ENCODE peak calls at places on chromosomes 11 and 22, in four cellular contexts. One of them, this sample, is unnamed.

GRCh38 chr11:1873048-1873812 is 18.5 kb downstream of the PRR33 start:
- DNase-seq in SK-N-SH: peak
- DNase-seq in H1: no peak
- DNase-seq in K562: no peak
- DNase-seq in this sample: no peak

GRCh38 chr11:61580292-61580888 is 486 bp downstream of the SYT7 start:
- DNase-seq in SK-N-SH: no peak
- DNase-seq in H1: no peak
- DNase-seq in K562: peak
- DNase-seq in this sample: peak

GRCh38 chr11:69000831-69001245 is 12.2 kb downstream of the MRGPRF start:
- DNase-seq in SK-N-SH: peak
- DNase-seq in K562: no peak
- DNase-seq in H1: no peak
- DNase-seq in this sample: peak

GRCh38 chr11:112785717-112786116 is 175.5 kb upstream of the NCAM1 start:
- DNase-seq in K562: no peak
- DNase-seq in H1: no peak
- DNase-seq in SK-N-SH: no peak
- DNase-seq in this sample: no peak

GRCh38 chr22:49177666-49178065 is 650.0 kb downstream of the BRD1 start:
- DNase-seq in K562: no peak
- DNase-seq in SK-N-SH: no peak
- DNase-seq in H1: no peak
- DNase-seq in this sample: no peak

GRCh38 chr11:70109006-70109405 is 30.9 kb downstream of the ANO1 start:
- DNase-seq in SK-N-SH: no peak
- DNase-seq in K562: no peak
- DNase-seq in H1: no peak
- DNase-seq in this sample: no peak

GRCh38 chr22:20155330-20156041 is 4.6 kb upstream of the CCDC188 start:
- DNase-seq in SK-N-SH: peak
- DNase-seq in K562: no peak
- DNase-seq in H1: no peak
- DNase-seq in this sample: no peak

GRCh38 chr22:48332438-48333322 is 1495.0 kb downstream of the BRD1 start:
- DNase-seq in K562: no peak
- DNase-seq in H1: no peak
- DNase-seq in SK-N-SH: no peak
- DNase-seq in this sample: no peak

GRCh38 chr11:35943761-35944502 is at the start of gene LDLRAD3:
- DNase-seq in SK-N-SH: peak
- DNase-seq in K562: peak
- DNase-seq in H1: peak
- DNase-seq in this sample: peak

GRCh38 chr11:86395061-86395551 is 20.4 kb downstream of the CCDC81 start:
- DNase-seq in SK-N-SH: no peak
- DNase-seq in H1: no peak
- DNase-seq in K562: peak
- DNase-seq in this sample: peak

GRCh38 chr11:65716774-65717405 is 3.7 kb downstream of the RNASEH2C start:
- DNase-seq in SK-N-SH: no peak
- DNase-seq in H1: no peak
- DNase-seq in K562: no peak
- DNase-seq in this sample: peak

GRCh38 chr22:46767249-46767985 is 5.0 kb downstream of the TBC1D22A start:
- DNase-seq in H1: no peak
- DNase-seq in SK-N-SH: no peak
- DNase-seq in K562: no peak
- DNase-seq in this sample: no peak

GRCh38 chr22:26444777-26445176 is 15.7 kb downstream of the ASPHD2 start:
- DNase-seq in K562: no peak
- DNase-seq in H1: no peak
- DNase-seq in SK-N-SH: no peak
- DNase-seq in this sample: no peak

GRCh38 chr22:45686004-45686403 is 14.4 kb downstream of the ATXN10 start:
- DNase-seq in H1: no peak
- DNase-seq in K562: no peak
- DNase-seq in SK-N-SH: no peak
- DNase-seq in this sample: no peak

GRCh38 chr22:24977370-24978230 is 25.1 kb downstream of the KIAA1671 start:
- DNase-seq in H1: no peak
- DNase-seq in SK-N-SH: no peak
- DNase-seq in K562: no peak
- DNase-seq in this sample: no peak

GRCh38 chr11:12889243-12889642 is 119.9 kb upstream of the RASSF10 start:
- DNase-seq in SK-N-SH: no peak
- DNase-seq in H1: no peak
- DNase-seq in K562: no peak
- DNase-seq in this sample: no peak

GRCh38 chr22:41140365-41140957 is 48.1 kb downstream of the EP300 start:
- DNase-seq in SK-N-SH: no peak
- DNase-seq in H1: no peak
- DNase-seq in K562: no peak
- DNase-seq in this sample: no peak

GRCh38 chr11:116603783-116604323 is 168.9 kb downstream of the BUD13 start:
- DNase-seq in H1: no peak
- DNase-seq in SK-N-SH: no peak
- DNase-seq in K562: no peak
- DNase-seq in this sample: no peak

GRCh38 chr11:67439321-67440228 is 2.1 kb upstream of the PTPRCAP start:
- DNase-seq in SK-N-SH: no peak
- DNase-seq in K562: no peak
- DNase-seq in H1: no peak
- DNase-seq in this sample: peak

GRCh38 chr11:1889527-1889930 is 2.2 kb downstream of the PRR33 start:
- DNase-seq in K562: no peak
- DNase-seq in H1: no peak
- DNase-seq in SK-N-SH: peak
- DNase-seq in this sample: no peak

GRCh38 chr22:20437253-20438065 is at the start of gene SCARF2:
- DNase-seq in K562: no peak
- DNase-seq in SK-N-SH: peak
- DNase-seq in H1: no peak
- DNase-seq in this sample: peak

GRCh38 chr22:45880732-45881523 is 96.0 kb downstream of the WNT7B start:
- DNase-seq in H1: no peak
- DNase-seq in SK-N-SH: no peak
- DNase-seq in K562: no peak
- DNase-seq in this sample: peak

GRCh38 chr11:44112083-44112865 is 16.8 kb downstream of the EXT2 start:
- DNase-seq in K562: no peak
- DNase-seq in H1: no peak
- DNase-seq in SK-N-SH: peak
- DNase-seq in this sample: no peak

GRCh38 chr11:125638315-125638714 is 13.4 kb downstream of the CHEK1 start:
- DNase-seq in SK-N-SH: no peak
- DNase-seq in K562: no peak
- DNase-seq in H1: no peak
- DNase-seq in this sample: no peak

GRCh38 chr11:3001496-3001895 is 9.4 kb upstream of the NAP1L4 start:
- DNase-seq in K562: no peak
- DNase-seq in H1: no peak
- DNase-seq in SK-N-SH: peak
- DNase-seq in this sample: no peak

GRCh38 chr11:55726715-55727324 is 46.4 kb upstream of the OR5D13 start:
- DNase-seq in K562: peak
- DNase-seq in H1: no peak
- DNase-seq in SK-N-SH: peak
- DNase-seq in this sample: peak

GRCh38 chr11:46696212-46696558 is 4.2 kb downstream of the ARHGAP1 start:
- DNase-seq in K562: no peak
- DNase-seq in H1: no peak
- DNase-seq in SK-N-SH: no peak
- DNase-seq in this sample: no peak

GRCh38 chr11:88420165-88420781 is 82.7 kb upstream of the CTSC start:
- DNase-seq in H1: no peak
- DNase-seq in SK-N-SH: no peak
- DNase-seq in K562: peak
- DNase-seq in this sample: no peak

GRCh38 chr11:131637469-131638175 is 267.2 kb downstream of the NTM start:
- DNase-seq in K562: no peak
- DNase-seq in SK-N-SH: no peak
- DNase-seq in H1: no peak
- DNase-seq in this sample: no peak

GRCh38 chr11:94139421-94139820 is 10.8 kb downstream of the PANX1 start:
- DNase-seq in H1: no peak
- DNase-seq in K562: no peak
- DNase-seq in SK-N-SH: no peak
- DNase-seq in this sample: no peak

GRCh38 chr11:8080674-8081590 is at the start of gene TUB:
- DNase-seq in SK-N-SH: peak
- DNase-seq in H1: no peak
- DNase-seq in K562: no peak
- DNase-seq in this sample: peak

GRCh38 chr11:5679811-5680210 is 5.1 kb downstream of the TRIM5 start:
- DNase-seq in K562: no peak
- DNase-seq in H1: no peak
- DNase-seq in SK-N-SH: no peak
- DNase-seq in this sample: no peak

GRCh38 chr11:47000033-47000432 is 63.5 kb downstream of the CSTPP1 start:
- DNase-seq in H1: no peak
- DNase-seq in SK-N-SH: no peak
- DNase-seq in K562: no peak
- DNase-seq in this sample: no peak

GRCh38 chr11:76023408-76024068 is 182.8 kb downstream of the WNT11 start:
- DNase-seq in H1: no peak
- DNase-seq in SK-N-SH: no peak
- DNase-seq in K562: peak
- DNase-seq in this sample: no peak

GRCh38 chr22:38132794-38133193 is 22.3 kb upstream of the BAIAP2L2 start:
- DNase-seq in K562: no peak
- DNase-seq in SK-N-SH: no peak
- DNase-seq in H1: no peak
- DNase-seq in this sample: no peak

GRCh38 chr22:31178859-31179258 is 18.9 kb downstream of the RNF185 start:
- DNase-seq in K562: no peak
- DNase-seq in H1: no peak
- DNase-seq in SK-N-SH: no peak
- DNase-seq in this sample: no peak

GRCh38 chr11:45384711-45385241 is 98.6 kb upstream of the SYT13 start:
- DNase-seq in H1: no peak
- DNase-seq in K562: no peak
- DNase-seq in SK-N-SH: no peak
- DNase-seq in this sample: no peak

GRCh38 chr22:21873619-21874018 is 6.2 kb upstream of the MAPK1 start:
- DNase-seq in SK-N-SH: no peak
- DNase-seq in K562: no peak
- DNase-seq in H1: no peak
- DNase-seq in this sample: no peak

GRCh38 chr22:31944700-31945477 is 554 bp downstream of the YWHAH start:
- DNase-seq in H1: no peak
- DNase-seq in K562: peak
- DNase-seq in SK-N-SH: peak
- DNase-seq in this sample: peak

GRCh38 chr22:43031617-43032016 is 16.7 kb upstream of the PACSIN2 start:
- DNase-seq in K562: no peak
- DNase-seq in H1: no peak
- DNase-seq in SK-N-SH: no peak
- DNase-seq in this sample: no peak
- TF ChIP-seq TEAD4 in K562: no peak
- TF ChIP-seq TEAD4 in H1: no peak
- TF ChIP-seq TEAD4 in SK-N-SH: no peak
- TF ChIP-seq TEAD4 in this sample: no peak

DNA sequence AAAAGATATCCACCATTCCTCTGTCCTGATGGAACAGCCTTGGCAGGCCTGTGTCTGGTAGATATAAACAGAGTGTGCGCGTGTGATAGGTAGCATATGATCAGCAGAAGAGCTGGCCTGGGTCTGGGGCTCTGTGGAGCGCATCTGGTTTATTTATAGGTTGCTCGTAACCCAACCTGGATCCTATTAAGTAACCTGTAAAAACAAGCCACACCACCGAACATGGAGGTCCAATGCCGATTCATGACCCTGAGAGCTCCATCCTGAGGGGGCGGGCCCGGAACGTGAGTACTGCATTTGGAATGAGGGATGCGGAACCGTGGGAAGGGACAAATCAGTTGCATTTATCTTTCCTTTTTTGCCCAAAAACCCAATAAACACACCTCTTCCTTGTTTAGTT is 31.9 kb upstream of the APOL5 start:
- DNase-seq in K562: no peak
- DNase-seq in SK-N-SH: no peak
- DNase-seq in H1: no peak
- DNase-seq in this sample: no peak
- TF ChIP-seq TEAD4 in K562: no peak
- TF ChIP-seq TEAD4 in SK-N-SH: no peak
- TF ChIP-seq TEAD4 in H1: no peak
- TF ChIP-seq TEAD4 in this sample: no peak

DNA sequence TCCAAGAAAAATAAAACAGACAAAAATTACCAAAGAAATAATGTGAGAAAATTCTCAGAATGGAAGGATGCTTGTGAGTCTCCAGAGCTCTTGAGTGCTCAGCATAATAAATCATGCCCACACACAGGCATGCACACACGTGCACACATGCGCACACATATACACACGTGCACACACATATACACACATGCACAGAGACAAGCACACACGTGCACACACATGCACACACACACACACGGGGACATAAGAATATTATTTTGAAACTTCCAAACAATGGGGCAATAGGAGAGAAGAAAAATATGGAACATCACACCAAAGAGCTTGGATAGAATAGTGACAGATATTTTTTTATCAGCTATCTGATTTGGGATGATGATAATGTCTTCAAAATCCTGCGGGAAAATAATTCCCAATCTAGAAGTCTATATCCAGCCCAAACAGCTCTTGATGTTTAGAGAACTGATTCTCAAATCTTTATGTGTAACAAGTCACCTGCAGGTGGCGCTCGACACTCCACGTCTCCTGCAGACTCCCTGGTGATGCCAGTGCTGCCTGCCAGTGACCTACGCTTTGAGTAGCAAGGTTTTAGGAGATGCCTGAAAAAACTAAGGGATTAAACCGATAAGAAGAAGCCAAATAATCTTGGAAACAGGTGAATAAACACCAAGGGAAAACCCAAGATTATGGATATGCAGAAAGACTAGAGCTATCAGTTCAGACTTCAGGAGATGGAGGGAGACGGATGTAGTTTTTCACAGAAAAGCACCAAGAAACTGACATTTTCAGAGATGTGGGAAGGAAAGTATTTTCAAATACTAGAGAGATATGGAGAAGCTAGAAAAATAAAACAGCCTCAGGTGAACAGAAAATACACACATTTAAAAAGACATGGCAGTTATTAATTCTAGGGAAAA is 743.6 kb downstream of the ETS1 start:
- DNase-seq in K562: peak
- DNase-seq in SK-N-SH: peak
- DNase-seq in H1: peak
- DNase-seq in this sample: peak
- TF ChIP-seq TEAD4 in K562: no peak
- TF ChIP-seq TEAD4 in SK-N-SH: no peak
- TF ChIP-seq TEAD4 in H1: no peak
- TF ChIP-seq TEAD4 in this sample: no peak

GRCh38 chr11:114179234-114179941 is 116.8 kb upstream of the NNMT start:
- DNase-seq in K562: peak
- DNase-seq in SK-N-SH: no peak
- DNase-seq in H1: no peak
- DNase-seq in this sample: no peak
- TF ChIP-seq TEAD4 in K562: no peak
- TF ChIP-seq TEAD4 in SK-N-SH: no peak
- TF ChIP-seq TEAD4 in H1: no peak
- TF ChIP-seq TEAD4 in this sample: no peak

This sample was measured in WTC11.